ENCODE peak calls at places on chromosome 1, in ten cellular contexts. One of them, this sample, is unnamed.
A peak's percentile ranks its signal among the peaks of the same experiment; 100 is the strongest.

GRCh38 chr1:209063816-209064664 is 519.5 kb upstream of the CAMK1G start:
- DNase-seq in cardiac muscle cell: peak; percentile 22
- DNase-seq in adrenal gland: no peak
- DNase-seq in nephron progenitor cell: no peak
- DNase-seq in tibial artery: no peak
- DNase-seq in MM.1S: no peak
- DNase-seq in choroid plexus epithelial cell: no peak
- DNase-seq in glutamatergic neuron: peak; percentile 27
- DNase-seq in AG09309: no peak
- DNase-seq in ovary: no peak
- DNase-seq in this sample: no peak

GRCh38 chr1:196407358-196408041 is 200.7 kb downstream of the KCNT2 start:
- DNase-seq in cardiac muscle cell: peak; percentile 18
- DNase-seq in adrenal gland: no peak
- DNase-seq in nephron progenitor cell: no peak
- DNase-seq in tibial artery: no peak
- DNase-seq in MM.1S: no peak
- DNase-seq in choroid plexus epithelial cell: peak; percentile 94
- DNase-seq in glutamatergic neuron: no peak
- DNase-seq in AG09309: no peak
- DNase-seq in ovary: no peak
- DNase-seq in this sample: no peak

GRCh38 chr1:203644661-203645510 is 18.3 kb downstream of the ATP2B4 start:
- DNase-seq in cardiac muscle cell: peak; percentile 60
- DNase-seq in adrenal gland: no peak
- DNase-seq in nephron progenitor cell: no peak
- DNase-seq in tibial artery: no peak
- DNase-seq in MM.1S: no peak
- DNase-seq in choroid plexus epithelial cell: no peak
- DNase-seq in glutamatergic neuron: no peak
- DNase-seq in AG09309: no peak
- DNase-seq in ovary: no peak
- DNase-seq in this sample: no peak

GRCh38 chr1:96557336-96557735 is 164.2 kb upstream of the PTBP2 start:
- DNase-seq in cardiac muscle cell: no peak
- DNase-seq in adrenal gland: no peak
- DNase-seq in nephron progenitor cell: no peak
- DNase-seq in tibial artery: no peak
- DNase-seq in MM.1S: no peak
- DNase-seq in choroid plexus epithelial cell: peak; percentile 30
- DNase-seq in glutamatergic neuron: no peak
- DNase-seq in AG09309: no peak
- DNase-seq in ovary: no peak
- DNase-seq in this sample: no peak

GRCh38 chr1:51671527-51672325 is 54.8 kb downstream of the OSBPL9 start:
- DNase-seq in cardiac muscle cell: peak; percentile 38
- DNase-seq in adrenal gland: no peak
- DNase-seq in nephron progenitor cell: no peak
- DNase-seq in tibial artery: no peak
- DNase-seq in MM.1S: no peak
- DNase-seq in choroid plexus epithelial cell: peak; percentile 88
- DNase-seq in glutamatergic neuron: no peak
- DNase-seq in AG09309: no peak
- DNase-seq in ovary: no peak
- DNase-seq in this sample: no peak

GRCh38 chr1:58823481-58824010 is 39.7 kb upstream of the JUN start:
- DNase-seq in cardiac muscle cell: peak; percentile 36
- DNase-seq in adrenal gland: no peak
- DNase-seq in nephron progenitor cell: no peak
- DNase-seq in tibial artery: no peak
- DNase-seq in MM.1S: no peak
- DNase-seq in choroid plexus epithelial cell: peak; percentile 95
- DNase-seq in glutamatergic neuron: no peak
- DNase-seq in AG09309: peak; percentile 39
- DNase-seq in ovary: no peak
- DNase-seq in this sample: no peak

GRCh38 chr1:58397187-58397820 is 149.2 kb downstream of the OMA1 start:
- DNase-seq in cardiac muscle cell: no peak
- DNase-seq in adrenal gland: no peak
- DNase-seq in nephron progenitor cell: no peak
- DNase-seq in tibial artery: no peak
- DNase-seq in MM.1S: no peak
- DNase-seq in choroid plexus epithelial cell: peak; percentile 66
- DNase-seq in glutamatergic neuron: no peak
- DNase-seq in AG09309: no peak
- DNase-seq in ovary: no peak
- DNase-seq in this sample: no peak

GRCh38 chr1:109253803-109254620 is 4.7 kb downstream of the CELSR2 start:
- DNase-seq in cardiac muscle cell: peak; percentile 45
- DNase-seq in adrenal gland: no peak
- DNase-seq in nephron progenitor cell: peak; percentile 41
- DNase-seq in tibial artery: no peak
- DNase-seq in MM.1S: no peak
- DNase-seq in choroid plexus epithelial cell: peak; percentile 35
- DNase-seq in glutamatergic neuron: peak; percentile 53
- DNase-seq in AG09309: no peak
- DNase-seq in ovary: no peak
- DNase-seq in this sample: no peak

GRCh38 chr1:175278729-175279128 is 86.2 kb upstream of the KIAA0040 start:
- DNase-seq in cardiac muscle cell: no peak
- DNase-seq in adrenal gland: no peak
- DNase-seq in nephron progenitor cell: no peak
- DNase-seq in tibial artery: no peak
- DNase-seq in MM.1S: no peak
- DNase-seq in choroid plexus epithelial cell: no peak
- DNase-seq in glutamatergic neuron: no peak
- DNase-seq in AG09309: no peak
- DNase-seq in ovary: no peak
- DNase-seq in this sample: no peak

DNA sequence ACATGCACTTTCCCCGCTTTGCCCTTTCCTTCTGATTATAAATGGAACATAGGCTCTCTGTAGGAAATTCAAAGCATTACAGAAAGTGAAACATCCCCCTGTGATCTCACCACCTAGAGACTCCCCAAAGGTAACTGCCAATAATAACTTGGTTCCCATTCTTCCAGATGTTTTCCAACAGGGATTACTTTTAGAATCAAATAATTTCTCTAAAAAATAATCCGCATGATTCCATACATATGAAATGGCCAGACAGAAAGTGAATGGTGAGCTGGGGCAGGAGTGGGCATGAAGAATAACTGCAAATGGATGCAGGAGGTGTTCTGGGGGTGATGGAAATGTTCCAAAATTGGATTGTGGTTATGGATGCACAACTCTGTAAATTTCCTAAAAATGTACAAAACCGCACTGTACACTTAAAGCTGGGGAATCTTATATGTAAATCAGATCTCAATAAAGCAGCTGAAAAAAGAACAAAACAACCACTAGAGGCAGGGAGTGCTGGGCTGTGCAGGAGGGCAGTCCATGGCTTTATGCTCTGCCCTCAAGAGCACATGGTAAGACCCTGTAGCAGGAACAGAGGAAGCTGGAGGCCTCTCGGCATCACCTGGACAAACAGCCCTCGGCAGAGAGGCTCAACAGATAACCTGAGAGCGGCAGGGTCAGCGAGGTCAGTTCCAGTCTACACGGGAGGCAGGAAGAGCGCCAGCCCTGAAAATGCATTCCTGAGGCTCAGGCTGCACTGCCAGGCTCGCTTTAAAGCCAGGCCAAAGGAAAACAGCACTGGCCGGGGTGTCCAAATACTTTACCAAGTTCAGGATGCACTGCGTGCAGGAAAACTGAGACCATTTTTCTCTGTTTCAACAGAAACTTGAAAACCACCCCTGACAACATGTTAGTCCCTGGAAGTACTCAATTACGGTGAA is 39.7 kb downstream of the CAPZB start:
- DNase-seq in cardiac muscle cell: peak; percentile 81
- DNase-seq in adrenal gland: no peak
- DNase-seq in nephron progenitor cell: peak; percentile 63
- DNase-seq in tibial artery: no peak
- DNase-seq in MM.1S: no peak
- DNase-seq in choroid plexus epithelial cell: peak; percentile 72
- DNase-seq in glutamatergic neuron: no peak
- DNase-seq in AG09309: no peak
- DNase-seq in ovary: peak; percentile 41
- DNase-seq in this sample: peak; percentile 29
- TF ChIP-seq CTCF in cardiac muscle cell: peak; percentile 36
- TF ChIP-seq CTCF in adrenal gland: peak; percentile 34
- TF ChIP-seq CTCF in nephron progenitor cell: peak; percentile 26
- TF ChIP-seq CTCF in tibial artery: peak; percentile 8
- TF ChIP-seq CTCF in MM.1S: no peak
- TF ChIP-seq CTCF in choroid plexus epithelial cell: peak; percentile 68
- TF ChIP-seq CTCF in glutamatergic neuron: no peak
- TF ChIP-seq CTCF in AG09309: peak; percentile 49
- TF ChIP-seq CTCF in ovary: no peak
- TF ChIP-seq CTCF in this sample: no peak

GRCh38 chr1:202210370-202210769 is 16.8 kb downstream of the LGR6 start:
- DNase-seq in cardiac muscle cell: peak; percentile 35
- DNase-seq in adrenal gland: no peak
- DNase-seq in nephron progenitor cell: no peak
- DNase-seq in tibial artery: no peak
- DNase-seq in MM.1S: no peak
- DNase-seq in choroid plexus epithelial cell: peak; percentile 48
- DNase-seq in glutamatergic neuron: no peak
- DNase-seq in AG09309: no peak
- DNase-seq in ovary: no peak
- DNase-seq in this sample: no peak
- TF ChIP-seq CTCF in cardiac muscle cell: peak; percentile 3
- TF ChIP-seq CTCF in adrenal gland: no peak
- TF ChIP-seq CTCF in nephron progenitor cell: peak; percentile 11
- TF ChIP-seq CTCF in tibial artery: no peak
- TF ChIP-seq CTCF in MM.1S: peak; percentile 10
- TF ChIP-seq CTCF in choroid plexus epithelial cell: peak; percentile 38
- TF ChIP-seq CTCF in glutamatergic neuron: no peak
- TF ChIP-seq CTCF in AG09309: peak; percentile 31
- TF ChIP-seq CTCF in ovary: no peak
- TF ChIP-seq CTCF in this sample: no peak

GRCh38 chr1:243510928-243511327 is 255.1 kb downstream of the SDCCAG8 start:
- DNase-seq in cardiac muscle cell: no peak
- DNase-seq in adrenal gland: no peak
- DNase-seq in nephron progenitor cell: no peak
- DNase-seq in tibial artery: no peak
- DNase-seq in MM.1S: no peak
- DNase-seq in choroid plexus epithelial cell: no peak
- DNase-seq in glutamatergic neuron: no peak
- DNase-seq in AG09309: no peak
- DNase-seq in ovary: no peak
- DNase-seq in this sample: no peak
- TF ChIP-seq CTCF in cardiac muscle cell: no peak
- TF ChIP-seq CTCF in adrenal gland: no peak
- TF ChIP-seq CTCF in nephron progenitor cell: no peak
- TF ChIP-seq CTCF in tibial artery: no peak
- TF ChIP-seq CTCF in MM.1S: no peak
- TF ChIP-seq CTCF in choroid plexus epithelial cell: no peak
- TF ChIP-seq CTCF in glutamatergic neuron: no peak
- TF ChIP-seq CTCF in AG09309: no peak
- TF ChIP-seq CTCF in ovary: no peak
- TF ChIP-seq CTCF in this sample: no peak

GRCh38 chr1:231408528-231409094 is 13.5 kb downstream of the EGLN1 start:
- DNase-seq in cardiac muscle cell: no peak
- DNase-seq in adrenal gland: no peak
- DNase-seq in nephron progenitor cell: no peak
- DNase-seq in tibial artery: no peak
- DNase-seq in MM.1S: no peak
- DNase-seq in choroid plexus epithelial cell: no peak
- DNase-seq in glutamatergic neuron: no peak
- DNase-seq in AG09309: no peak
- DNase-seq in ovary: no peak
- DNase-seq in this sample: no peak

GRCh38 chr1:231410041-231410591 is 12.0 kb downstream of the EGLN1 start:
- DNase-seq in cardiac muscle cell: no peak
- DNase-seq in adrenal gland: no peak
- DNase-seq in nephron progenitor cell: no peak
- DNase-seq in tibial artery: no peak
- DNase-seq in MM.1S: no peak
- DNase-seq in choroid plexus epithelial cell: peak; percentile 60
- DNase-seq in glutamatergic neuron: no peak
- DNase-seq in AG09309: no peak
- DNase-seq in ovary: no peak
- DNase-seq in this sample: no peak

GRCh38 chr1:231407537-231408396 is 14.3 kb downstream of the EGLN1 start:
- DNase-seq in cardiac muscle cell: no peak
- DNase-seq in adrenal gland: no peak
- DNase-seq in nephron progenitor cell: no peak
- DNase-seq in tibial artery: no peak
- DNase-seq in MM.1S: no peak
- DNase-seq in choroid plexus epithelial cell: peak; percentile 70
- DNase-seq in glutamatergic neuron: no peak
- DNase-seq in AG09309: no peak
- DNase-seq in ovary: no peak
- DNase-seq in this sample: no peak

GRCh38 chr1:231404318-231404717 is 17.8 kb downstream of the EGLN1 start:
- DNase-seq in cardiac muscle cell: no peak
- DNase-seq in adrenal gland: no peak
- DNase-seq in nephron progenitor cell: no peak
- DNase-seq in tibial artery: no peak
- DNase-seq in MM.1S: no peak
- DNase-seq in choroid plexus epithelial cell: no peak
- DNase-seq in glutamatergic neuron: no peak
- DNase-seq in AG09309: no peak
- DNase-seq in ovary: no peak
- DNase-seq in this sample: no peak

DNA sequence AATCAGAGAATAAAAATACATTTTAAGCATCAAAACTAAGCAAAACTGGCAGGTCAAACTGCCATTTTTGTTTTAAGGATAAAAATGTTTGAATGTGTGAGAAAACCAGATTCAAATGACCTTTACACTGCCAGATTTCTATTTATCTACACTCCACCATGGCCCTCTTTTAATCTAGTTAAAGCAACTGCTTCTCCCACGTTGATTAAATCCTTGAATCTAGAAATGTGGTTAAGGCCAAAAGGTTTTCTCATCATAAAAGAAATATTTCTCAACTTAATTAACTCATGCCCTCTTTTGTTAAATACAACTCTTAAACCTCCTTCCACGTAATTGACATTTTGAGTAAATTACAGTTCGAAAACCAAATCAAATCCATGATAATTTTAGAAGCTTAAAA is 15.0 kb downstream of the EGLN1 start:
- DNase-seq in cardiac muscle cell: no peak
- DNase-seq in adrenal gland: no peak
- DNase-seq in nephron progenitor cell: no peak
- DNase-seq in tibial artery: no peak
- DNase-seq in MM.1S: no peak
- DNase-seq in choroid plexus epithelial cell: no peak
- DNase-seq in glutamatergic neuron: no peak
- DNase-seq in AG09309: no peak
- DNase-seq in ovary: no peak
- DNase-seq in this sample: no peak
- TF ChIP-seq CTCF in cardiac muscle cell: no peak
- TF ChIP-seq CTCF in adrenal gland: no peak
- TF ChIP-seq CTCF in nephron progenitor cell: no peak
- TF ChIP-seq CTCF in tibial artery: no peak
- TF ChIP-seq CTCF in MM.1S: no peak
- TF ChIP-seq CTCF in choroid plexus epithelial cell: no peak
- TF ChIP-seq CTCF in glutamatergic neuron: no peak
- TF ChIP-seq CTCF in AG09309: no peak
- TF ChIP-seq CTCF in ovary: no peak
- TF ChIP-seq CTCF in this sample: no peak

DNA sequence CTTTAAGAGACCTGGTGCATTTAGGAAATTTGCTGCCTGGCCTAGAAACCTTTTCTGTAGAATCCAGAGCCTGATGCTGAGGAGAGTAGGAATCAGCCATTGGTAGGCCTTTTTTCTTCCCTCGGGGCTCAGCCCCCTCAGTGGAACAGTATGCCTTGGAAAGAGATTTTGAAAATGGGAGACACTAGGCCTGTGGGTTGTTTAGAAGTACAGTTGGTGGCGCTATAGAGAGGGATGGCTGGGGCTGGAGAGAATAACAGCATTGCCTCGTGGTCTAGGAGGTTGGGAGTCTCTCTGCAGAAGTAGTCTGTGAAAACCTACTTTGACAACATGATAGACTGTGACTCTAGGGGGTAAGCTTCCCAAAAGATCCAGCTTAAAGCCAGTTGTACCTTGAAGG is 8.2 kb downstream of the KIF2C start:
- DNase-seq in cardiac muscle cell: no peak
- DNase-seq in adrenal gland: no peak
- DNase-seq in nephron progenitor cell: no peak
- DNase-seq in tibial artery: no peak
- DNase-seq in MM.1S: no peak
- DNase-seq in choroid plexus epithelial cell: peak; percentile 13
- DNase-seq in glutamatergic neuron: no peak
- DNase-seq in AG09309: no peak
- DNase-seq in ovary: no peak
- DNase-seq in this sample: no peak
- TF ChIP-seq CTCF in cardiac muscle cell: no peak
- TF ChIP-seq CTCF in adrenal gland: no peak
- TF ChIP-seq CTCF in nephron progenitor cell: no peak
- TF ChIP-seq CTCF in tibial artery: no peak
- TF ChIP-seq CTCF in MM.1S: peak; percentile 9
- TF ChIP-seq CTCF in choroid plexus epithelial cell: peak; percentile 7
- TF ChIP-seq CTCF in glutamatergic neuron: no peak
- TF ChIP-seq CTCF in AG09309: no peak
- TF ChIP-seq CTCF in ovary: no peak
- TF ChIP-seq CTCF in this sample: no peak